ENCODE peak calls at places on chromosome 7, in five cellular contexts. H is astrocyte of the spinal cord; P is HEK293T; U is activated CD8-positive, alpha-beta memory T cell treated with anti-CD3 and anti-CD28 coated beads for 24 hours; D is NCI-H446. V is an unnamed sample.

GRCh38 chr7:149291036-149291835 is 29.2 kb downstream of the ZNF783 start:
- DNase-seq in H (no peak), D (no peak), P (no peak), U (no peak), V (no peak)

GRCh38 chr7:112103246-112103645 is 103.0 kb downstream of the DOCK4 start:
- DNase-seq in P (no peak), U (no peak), D (no peak), H (peak), V (no peak)

GRCh38 chr7:44520574-44520973 is 20.6 kb downstream of the NPC1L1 start:
- DNase-seq in U (peak), P (no peak), D (no peak), H (no peak), V (no peak)

GRCh38 chr7:71595176-71595575 is 463.2 kb downstream of the GALNT17 start:
- DNase-seq in D (no peak), P (no peak), H (no peak), U (no peak), V (no peak)

GRCh38 chr7:140898794-140899548 is 25.8 kb downstream of the BRAF start:
- DNase-seq in D (no peak), U (no peak), P (no peak), H (no peak), V (no peak)

GRCh38 chr7:82050792-82051191 is 280.9 kb upstream of the HGF start:
- DNase-seq in U (no peak), H (peak), D (no peak), P (peak), V (no peak)

GRCh38 chr7:2170576-2171521 is 61.9 kb downstream of the MAD1L1 start:
- DNase-seq in H (no peak), U (no peak), D (no peak), P (no peak), V (no peak)

GRCh38 chr7:50595538-50596102 is 30.4 kb upstream of the DDC start:
- DNase-seq in U (no peak), H (peak), D (no peak), P (peak), V (peak)

GRCh38 chr7:88200793-88201192 is 19.0 kb downstream of the SRI start:
- DNase-seq in H (no peak), P (no peak), D (peak), U (no peak), V (peak)

GRCh38 chr7:79806161-79806734 is 328.4 kb upstream of the GNAI1 start:
- DNase-seq in H (peak), U (no peak), D (peak), P (peak), V (peak)

GRCh38 chr7:103532955-103533354 is 86.9 kb upstream of the SLC26A5 start:
- DNase-seq in D (no peak), H (no peak), U (no peak), P (no peak), V (peak)

GRCh38 chr7:34723866-34724490 is 66.0 kb downstream of the NPSR1 start:
- DNase-seq in P (no peak), U (no peak), H (no peak), D (no peak), V (no peak)

GRCh38 chr7:47100815-47101435 is 481.0 kb downstream of the TNS3 start:
- DNase-seq in D (peak), H (peak), U (no peak), P (peak), V (no peak)

GRCh38 chr7:147586526-147586925 is 1004.0 kb upstream of the C7orf33 start:
- DNase-seq in H (no peak), P (no peak), U (no peak), D (no peak), V (no peak)

GRCh38 chr7:106504207-106504606 is 156.8 kb downstream of the CCDC71L start:
- DNase-seq in H (no peak), P (no peak), D (no peak), U (no peak), V (no peak)

GRCh38 chr7:104983620-104984539 is 30.1 kb upstream of the KMT2E start:
- DNase-seq in D (peak), H (peak), U (peak), P (peak), V (peak)

GRCh38 chr7:22292519-22292918 is 64.4 kb downstream of the RAPGEF5 start:
- DNase-seq in U (no peak), D (no peak), P (no peak), H (peak), V (peak)

GRCh38 chr7:144011458-144012230 is 11.5 kb downstream of the OR6B1 start:
- DNase-seq in D (no peak), P (no peak), H (no peak), U (no peak), V (peak)

GRCh38 chr7:33195264-33195663 is 65.9 kb downstream of the BBS9 start:
- DNase-seq in U (no peak), D (no peak), P (no peak), H (peak), V (no peak)

GRCh38 chr7:2523461-2523905 is 3.9 kb downstream of the LFNG start:
- DNase-seq in U (no peak), H (no peak), D (no peak), P (no peak), V (no peak)

GRCh38 chr7:74457007-74457406 is 3.3 kb downstream of the GTF2IRD1 start:
- DNase-seq in P (no peak), U (no peak), D (no peak), H (no peak), V (no peak)

GRCh38 chr7:5077740-5078139 is 32.1 kb downstream of the RBAK start:
- DNase-seq in P (no peak), D (peak), H (peak), U (no peak), V (peak)

GRCh38 chr7:158495780-158496179 is 91.8 kb downstream of the PTPRN2 start:
- DNase-seq in U (no peak), P (peak), D (no peak), H (no peak), V (no peak)

GRCh38 chr7:73536479-73536878 is 14.4 kb upstream of the BAZ1B start:
- DNase-seq in H (no peak), P (no peak), D (no peak), U (no peak), V (no peak)